ENCODE peak calls at places on chromosome 20, in eight cellular contexts. W is neural progenitor cell; O is NAMALWA; K is nucleus accumbens; X is stimulated activated CD4-positive, alpha-beta T cell treated with anti-CD3 and anti-CD28 coated beads, Interleukin-4, amount 100 ng/mL, for 1 hour; I is adrenal gland; H is cardiac fibroblast; S is HT1080. V is an unnamed sample.

GRCh38 chr20:4038047-4038459 is 22.7 kb upstream of the RNF24 start:
- DNase-seq in W (peak), O (peak), K (no peak), X (peak), I (peak), H (peak), S (peak), V (peak)

GRCh38 chr20:24497851-24498250 is 28.4 kb downstream of the SYNDIG1 start:
- DNase-seq in W (no peak), O (peak), K (no peak), X (no peak), I (no peak), H (no peak), S (no peak), V (no peak)

GRCh38 chr20:8764289-8764962 is 304.5 kb upstream of the PLCB4 start:
- DNase-seq in W (no peak), O (no peak), K (no peak), X (no peak), I (no peak), H (peak), S (no peak), V (no peak)

GRCh38 chr20:42161228-42161829 is 543.2 kb upstream of the CHD6 start:
- DNase-seq in W (peak), O (no peak), K (no peak), X (no peak), I (no peak), H (no peak), S (no peak), V (no peak)

GRCh38 chr20:56391596-56392281 is at the start of gene AURKA:
- DNase-seq in W (no peak), O (no peak), K (no peak), X (no peak), I (peak), H (no peak), S (no peak), V (no peak)

GRCh38 chr20:46992640-46993035 is 98.0 kb downstream of the EYA2 start:
- DNase-seq in W (no peak), O (no peak), K (no peak), X (no peak), I (no peak), H (no peak), S (no peak), V (no peak)

GRCh38 chr20:19317240-19318069 is 105.0 kb downstream of the SLC24A3 start:
- DNase-seq in W (peak), O (no peak), K (no peak), X (no peak), I (no peak), H (no peak), S (no peak), V (no peak)

GRCh38 chr20:14984768-14985622 is 647.6 kb upstream of the FLRT3 start:
- DNase-seq in W (no peak), O (no peak), K (no peak), X (no peak), I (no peak), H (no peak), S (peak), V (no peak)

GRCh38 chr20:40467014-40467413 is 222.0 kb downstream of the MAFB start:
- DNase-seq in W (no peak), O (no peak), K (no peak), X (no peak), I (no peak), H (no peak), S (no peak), V (no peak)

V was measured in BJ.